ENCODE peak calls at places on chromosome 19, in four cellular contexts. V, Q, X and A are unnamed samples.

GRCh38 chr19:37077615-37077928 is 661 bp upstream of the ZNF420 start:
- DNase-seq in Q (no peak), V (no peak), X (no peak), A (no peak)

GRCh38 chr19:57559008-57559403 is 657 bp downstream of the ZNF550 start:
- DNase-seq in V (peak), X (no peak), Q (peak), A (no peak)

GRCh38 chr19:43581467-43581866 is 5.9 kb downstream of the PINLYP start:
- DNase-seq in X (no peak), Q (no peak), V (no peak), A (no peak)

GRCh38 chr19:31339405-31339804 is 9.8 kb downstream of the TSHZ3 start:
- DNase-seq in Q (peak), X (no peak), V (no peak), A (no peak)

GRCh38 chr19:42420055-42420544 is 7.1 kb downstream of the LIPE start:
- DNase-seq in Q (peak), X (no peak), V (peak), A (peak)

GRCh38 chr19:50669319-50670101 is 20.3 kb downstream of the C19orf81 start:
- DNase-seq in X (no peak), V (peak), Q (peak), A (no peak)

GRCh38 chr19:17076539-17076919 is 952 bp downstream of the MYO9B start:
- DNase-seq in Q (no peak), X (no peak), V (no peak), A (no peak)

GRCh38 chr19:3665681-3666544 is 34.4 kb downstream of the PIP5K1C start:
- DNase-seq in X (no peak), V (peak), Q (peak), A (no peak)

GRCh38 chr19:53865918-53866696 is 1.6 kb upstream of the MYADM start:
- DNase-seq in X (no peak), V (peak), Q (peak), A (peak)

GRCh38 chr19:18117692-18118378 is 20.3 kb downstream of the MAST3 start:
- DNase-seq in Q (peak), V (peak), X (no peak), A (no peak)

GRCh38 chr19:58380037-58380735 is 644 bp downstream of the ZNF837 start:
- DNase-seq in Q (no peak), V (peak), X (no peak), A (no peak)

GRCh38 chr19:46913852-46914430 is 53.1 kb downstream of the ARHGAP35 start:
- DNase-seq in V (no peak), X (peak), Q (no peak), A (no peak)

GRCh38 chr19:33302974-33303790 is 848 bp upstream of the CEBPA start:
- DNase-seq in V (no peak), X (no peak), Q (peak), A (peak)

GRCh38 chr19:48835734-48836088 is 580 bp downstream of the HSD17B14 start:
- DNase-seq in V (peak), X (peak), Q (peak), A (peak)

GRCh38 chr19:1933942-1934341 is 7.0 kb upstream of the CSNK1G2 start:
- DNase-seq in X (no peak), V (no peak), Q (no peak), A (no peak)

GRCh38 chr19:38671654-38672053 is 24.2 kb downstream of the ACTN4 start:
- DNase-seq in X (no peak), V (no peak), Q (no peak), A (no peak)

GRCh38 chr19:41226053-41226873 is 7.2 kb downstream of the AXL start:
- DNase-seq in X (no peak), Q (peak), V (peak), A (peak)

GRCh38 chr19:40542197-40542859 is 34.3 kb upstream of the SHKBP1 start:
- DNase-seq in V (no peak), Q (peak), X (no peak), A (no peak)

GRCh38 chr19:14433454-14434156 is 499 bp downstream of the PKN1 start:
- DNase-seq in X (no peak), V (no peak), Q (peak), A (no peak)

GRCh38 chr19:14435320-14436050 is 2.4 kb downstream of the PKN1 start:
- DNase-seq in V (no peak), Q (no peak), X (no peak), A (no peak)

GRCh38 chr19:14434543-14435319 is 1.6 kb downstream of the PKN1 start:
- DNase-seq in Q (peak), X (no peak), V (peak), A (no peak)

GRCh38 chr19:14432817-14433453 is at the start of gene PKN1:
- DNase-seq in V (peak), Q (peak), X (no peak), A (peak)

DNA sequence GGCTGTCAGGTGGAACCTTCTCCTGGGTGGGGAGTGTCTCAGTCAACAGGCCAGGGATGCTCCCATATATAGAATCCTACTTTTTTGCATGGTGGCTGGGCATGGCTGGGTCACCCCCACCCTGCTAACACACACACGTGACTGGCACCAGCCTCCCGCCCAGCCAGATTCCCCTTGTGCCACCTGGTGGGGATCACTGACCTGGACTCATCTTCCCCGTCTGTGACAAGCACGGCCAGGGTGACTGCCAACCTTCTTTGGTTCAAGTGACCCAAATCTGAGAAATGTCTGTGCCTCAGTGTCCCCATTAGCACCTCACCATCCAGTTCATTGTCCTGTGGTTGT is 1.0 kb downstream of the PKN1 start:
- DNase-seq in Q (peak), V (no peak), X (no peak), A (no peak)
- H3K9ac ChIP-seq in Q (peak), V (peak), X (peak), A (no peak)

DNA sequence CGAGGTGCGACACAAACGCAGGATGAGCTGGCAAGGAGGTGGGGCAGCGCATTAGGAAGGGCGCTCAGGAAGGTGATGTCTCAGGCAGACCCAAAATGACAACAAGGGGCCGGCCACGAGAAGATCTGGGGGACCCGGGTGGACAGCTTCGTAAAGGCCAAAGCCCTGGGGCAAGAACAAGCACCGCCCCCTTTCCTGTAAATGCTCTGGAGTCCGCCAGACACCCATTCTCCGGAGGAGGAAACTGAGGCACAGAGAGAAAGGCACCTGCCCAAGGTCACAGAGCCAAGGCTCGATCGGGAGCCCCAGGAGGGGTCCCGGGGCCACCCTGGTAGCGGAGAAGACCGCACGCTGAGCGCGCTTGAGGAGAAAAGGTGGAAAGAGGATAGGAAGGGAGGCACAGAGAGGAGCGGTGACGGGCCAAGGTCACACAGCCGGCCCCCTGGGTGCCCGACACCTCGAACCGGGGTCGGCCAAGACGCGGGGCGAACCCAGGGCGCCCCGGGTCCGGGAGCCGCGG is 571 bp downstream of the SAFB2 start:
- DNase-seq in Q (peak), V (no peak), X (no peak), A (no peak)
- TF ChIP-seq NRF1 in Q (no peak), V (no peak), X (no peak), A (no peak)

DNA sequence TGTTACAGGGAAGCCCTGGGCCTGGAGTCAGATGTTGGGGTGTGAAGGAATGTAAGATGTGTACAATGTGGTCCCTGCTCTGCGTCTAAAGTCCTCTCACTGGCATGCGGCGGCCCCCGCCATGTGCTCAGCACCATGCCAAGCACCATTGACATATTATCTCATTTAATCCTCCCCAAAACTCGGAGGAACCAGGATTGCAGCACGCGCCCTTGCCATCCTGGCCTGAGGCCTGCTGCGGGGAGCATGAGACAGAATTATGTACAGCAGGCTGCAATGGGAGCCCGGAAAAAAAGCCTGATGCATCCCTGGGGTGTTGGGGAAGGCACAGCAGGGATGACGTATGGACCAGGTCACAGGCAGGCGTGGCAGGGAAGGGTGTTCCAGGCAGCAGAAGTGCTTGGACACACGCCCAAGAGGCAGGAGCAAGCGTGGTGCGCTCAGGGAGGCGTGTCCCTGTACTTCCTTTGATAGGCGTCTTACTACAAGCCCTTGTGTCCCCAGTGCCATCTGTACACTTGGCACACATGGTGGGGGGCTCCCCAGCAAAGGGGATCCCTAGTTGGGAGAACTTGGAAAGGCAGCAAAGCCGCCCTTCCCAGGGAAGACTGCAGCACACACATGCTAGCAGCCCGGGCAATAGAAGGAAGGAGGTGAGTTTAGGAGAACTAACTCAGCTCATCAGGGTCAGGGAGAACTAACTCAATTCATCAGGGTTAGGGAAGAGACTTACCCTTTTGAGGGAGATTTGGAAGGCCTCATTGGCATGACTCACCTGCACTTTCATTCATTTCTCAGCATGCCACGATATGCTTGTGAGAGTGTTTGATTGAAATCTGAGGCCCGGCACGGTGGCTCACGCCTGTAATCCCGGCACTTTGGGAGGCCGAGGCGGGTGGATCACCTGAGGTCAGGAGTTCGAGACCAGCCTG is 3.5 kb downstream of the EVI5L start:
- DNase-seq in Q (no peak), X (no peak), V (peak), A (no peak)
- TF ChIP-seq RAD21 in Q (no peak), X (no peak), V (no peak), A (no peak)

GRCh38 chr19:543912-544608 is at the start of gene GZMM:
- DNase-seq in Q (no peak), V (peak), X (no peak), A (no peak)
- H3K9ac ChIP-seq in Q (no peak), V (no peak), X (no peak), A (no peak)

GRCh38 chr19:15871570-15871969 is 26.3 kb downstream of the CYP4F2 start:
- DNase-seq in Q (no peak), X (no peak), V (peak), A (no peak)
- TF ChIP-seq NRF1 in Q (no peak), X (no peak), V (no peak), A (no peak)

DNA sequence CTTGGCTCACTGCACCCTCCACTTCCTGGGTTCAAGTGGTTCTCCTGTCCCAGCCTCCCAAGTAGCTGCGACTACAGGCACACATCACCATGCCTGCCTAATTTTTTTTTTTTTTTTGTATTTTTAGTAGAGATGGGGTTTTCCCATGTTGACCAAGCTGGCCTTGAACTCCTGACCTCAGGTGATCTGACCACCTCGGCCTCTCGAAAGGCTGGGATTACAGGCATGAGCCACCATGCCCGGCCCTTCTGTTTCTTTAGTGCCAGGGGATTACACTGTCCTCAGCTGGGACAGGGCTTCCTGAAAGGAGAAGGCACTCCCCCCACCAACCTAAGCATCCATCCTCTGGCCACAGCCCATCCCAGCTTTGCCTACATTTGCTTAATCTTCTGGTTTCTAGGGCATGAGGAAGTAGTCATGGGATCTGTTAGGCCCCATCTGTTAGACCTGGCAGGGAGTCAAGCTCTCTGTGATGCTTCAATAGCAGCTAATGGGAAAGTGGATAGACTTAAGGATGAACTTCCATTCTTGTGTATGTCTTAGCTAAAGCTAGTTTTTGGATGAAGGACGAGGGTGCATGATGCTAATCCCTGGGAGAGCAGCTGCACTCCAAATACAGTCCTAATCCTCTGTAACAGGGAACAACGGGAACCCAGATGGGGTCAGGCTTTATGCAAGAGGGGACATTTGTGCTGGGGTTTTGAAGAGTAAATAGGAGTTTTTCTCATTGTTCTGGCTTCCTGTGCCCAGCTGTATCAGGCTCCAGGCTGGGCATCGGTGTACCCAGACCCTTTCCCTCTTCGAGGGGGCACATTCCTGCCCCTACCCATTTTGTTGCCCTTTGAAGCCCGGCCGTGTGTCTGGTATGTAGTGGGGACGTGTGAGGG is 2.6 kb downstream of the VAV1 start:
- DNase-seq in Q (no peak), X (no peak), V (no peak), A (no peak)
- TF ChIP-seq RAD21 in Q (no peak), X (no peak), V (no peak), A (no peak)

GRCh38 chr19:6459356-6460098 is at the start of gene SLC25A23:
- DNase-seq in X (peak), Q (peak), V (peak), A (peak)
- H3K9ac ChIP-seq in X (peak), Q (peak), V (peak), A (no peak)

DNA sequence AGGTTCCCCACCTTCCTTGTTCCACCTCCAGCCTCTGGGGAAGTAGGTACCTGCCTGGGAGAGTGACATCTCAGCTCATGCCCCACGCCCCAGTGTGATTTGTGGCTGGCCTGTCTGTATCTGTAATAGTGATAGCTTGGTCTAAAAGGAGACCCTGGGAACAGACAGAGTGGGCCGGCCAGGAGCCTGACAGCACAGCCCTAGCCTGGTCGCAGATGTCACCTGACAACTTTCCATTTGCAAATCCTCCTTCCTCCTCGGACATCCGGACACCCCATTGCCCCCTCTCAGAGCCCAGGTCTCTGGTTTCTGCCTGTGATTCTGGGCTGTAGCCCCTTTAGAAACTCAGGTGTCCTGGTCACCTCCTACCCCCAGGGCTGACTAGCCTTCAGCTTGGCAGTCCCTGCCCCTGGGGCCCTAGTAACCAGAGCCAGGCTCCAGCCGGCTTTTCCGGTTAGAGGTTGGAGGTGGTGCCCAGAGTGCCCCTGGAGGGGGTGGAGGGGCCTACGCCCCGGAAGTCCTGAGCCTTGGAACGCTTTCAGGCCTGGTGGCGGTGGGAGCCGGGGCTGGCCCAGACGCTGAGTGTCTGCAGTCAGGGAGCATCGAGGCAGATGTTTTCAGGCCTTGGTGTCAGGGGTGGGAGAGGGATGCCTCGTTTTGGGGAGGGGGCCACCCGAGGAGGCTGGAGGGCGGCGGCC is 6.5 kb downstream of the LRRC8E start:
- DNase-seq in X (no peak), V (no peak), Q (no peak), A (no peak)
- TF ChIP-seq NRF1 in X (no peak), V (no peak), Q (no peak), A (no peak)